ENCODE peak calls at places on chromosomes 5 and 9, in four cellular contexts. T is psoas muscle, J is transverse colon, W is body of pancreas. L is an unnamed sample.

GRCh38 chr5:1111727-1112289 is at the start of gene SLC12A7:
- DNase-seq in W (peak; percentile 74), J (peak; percentile 81), T (no peak), L (peak; percentile 89)

GRCh38 chr9:80775515-80775914 is 913.8 kb downstream of the TLE1 start:
- DNase-seq in T (no peak), W (no peak), J (no peak), L (no peak)

GRCh38 chr9:6484210-6484609 is 71.2 kb downstream of the UHRF2 start:
- DNase-seq in J (no peak), T (no peak), W (no peak), L (no peak)

GRCh38 chr5:135447298-135447929 is at the start of gene DCANP1:
- DNase-seq in W (no peak), J (no peak), T (no peak), L (no peak)

GRCh38 chr9:116450378-116451139 is 236.5 kb upstream of the TRIM32 start:
- DNase-seq in T (no peak), J (no peak), W (peak; percentile 33), L (peak; percentile 22)

GRCh38 chr5:125894383-125894782 is 528.8 kb upstream of the GRAMD2B start:
- DNase-seq in J (no peak), T (no peak), W (no peak), L (no peak)

GRCh38 chr5:58491216-58491892 is at the start of gene GAPT:
- DNase-seq in J (no peak), T (no peak), W (no peak), L (no peak)

GRCh38 chr9:133945314-133945975 is 46.7 kb downstream of the VAV2 start:
- DNase-seq in J (no peak), T (peak; percentile 43), W (no peak), L (no peak)

GRCh38 chr5:123344819-123345426 is 78.3 kb downstream of the CEP120 start:
- DNase-seq in T (no peak), W (peak; percentile 22), J (no peak), L (peak; percentile 61)

GRCh38 chr5:127011151-127011550 is 19.2 kb downstream of the MARCHF3 start:
- DNase-seq in J (no peak), W (no peak), T (no peak), L (no peak)

GRCh38 chr5:133783481-133783880 is 171.1 kb upstream of the FSTL4 start:
- DNase-seq in T (no peak), J (no peak), W (no peak), L (no peak)

GRCh38 chr5:123795688-123796087 is 283.7 kb downstream of the CSNK1G3 start:
- DNase-seq in J (no peak), W (no peak), T (no peak), L (no peak)

GRCh38 chr9:106890621-106891020 is 27.7 kb downstream of the ZNF462 start:
- DNase-seq in W (no peak), J (no peak), T (no peak), L (no peak)

GRCh38 chr5:114185274-114185673 is 176.6 kb upstream of the KCNN2 start:
- DNase-seq in J (no peak), T (peak; percentile 36), W (no peak), L (peak; percentile 26)

GRCh38 chr5:143204474-143205246 is 198.8 kb downstream of the NR3C1 start:
- DNase-seq in T (no peak), W (no peak), J (no peak), L (no peak)

GRCh38 chr5:93581738-93582414 is 857 bp upstream of the NR2F1-AS1 start:
- DNase-seq in J (no peak), T (no peak), W (no peak), L (no peak)

GRCh38 chr5:171599396-171599795 is 179.9 kb downstream of the FGF18 start:
- DNase-seq in T (no peak), W (peak; percentile 21), J (no peak), L (no peak)

DNA sequence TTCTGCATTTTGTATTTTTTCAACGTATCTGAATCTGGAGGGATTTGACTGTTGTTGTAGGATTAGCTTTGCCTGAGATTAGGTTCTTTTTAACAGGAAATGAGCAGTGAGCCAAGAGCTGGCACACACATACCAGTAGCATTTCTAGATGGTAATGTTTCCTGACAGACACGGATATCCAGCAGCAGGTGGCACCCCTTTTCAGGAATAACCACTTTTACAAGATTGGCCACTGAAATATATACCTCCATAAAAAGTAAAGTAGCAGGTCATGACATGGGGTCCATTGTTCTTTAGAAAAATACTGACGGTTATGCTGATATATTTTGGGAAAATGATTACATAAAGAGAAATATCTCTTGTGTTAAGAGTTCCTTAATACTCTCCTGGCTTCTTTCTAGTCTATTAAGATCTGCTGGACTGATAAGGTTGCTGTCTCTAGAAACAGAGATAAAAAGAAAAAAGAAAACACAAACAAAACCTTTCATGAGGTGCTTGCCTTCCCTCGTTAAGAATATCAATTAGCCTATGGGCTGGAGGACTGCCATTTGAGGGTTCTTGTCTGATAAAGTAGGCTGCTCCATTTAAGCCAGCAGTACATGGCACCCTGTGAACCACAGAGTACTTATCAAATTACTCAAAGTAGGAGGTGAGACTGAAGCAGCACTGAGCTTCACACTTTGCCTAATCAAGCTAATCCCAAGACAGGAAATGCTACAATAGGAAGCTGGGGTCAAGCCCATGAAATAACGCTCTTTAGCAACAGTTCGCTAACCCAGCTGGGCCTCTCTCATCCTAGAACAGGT is 101.6 kb upstream of the PCA3 start:
- DNase-seq in W (no peak), J (no peak), T (no peak), L (no peak)
- TF ChIP-seq CTCF in W (no peak), J (no peak), T (no peak), L (no peak)

DNA sequence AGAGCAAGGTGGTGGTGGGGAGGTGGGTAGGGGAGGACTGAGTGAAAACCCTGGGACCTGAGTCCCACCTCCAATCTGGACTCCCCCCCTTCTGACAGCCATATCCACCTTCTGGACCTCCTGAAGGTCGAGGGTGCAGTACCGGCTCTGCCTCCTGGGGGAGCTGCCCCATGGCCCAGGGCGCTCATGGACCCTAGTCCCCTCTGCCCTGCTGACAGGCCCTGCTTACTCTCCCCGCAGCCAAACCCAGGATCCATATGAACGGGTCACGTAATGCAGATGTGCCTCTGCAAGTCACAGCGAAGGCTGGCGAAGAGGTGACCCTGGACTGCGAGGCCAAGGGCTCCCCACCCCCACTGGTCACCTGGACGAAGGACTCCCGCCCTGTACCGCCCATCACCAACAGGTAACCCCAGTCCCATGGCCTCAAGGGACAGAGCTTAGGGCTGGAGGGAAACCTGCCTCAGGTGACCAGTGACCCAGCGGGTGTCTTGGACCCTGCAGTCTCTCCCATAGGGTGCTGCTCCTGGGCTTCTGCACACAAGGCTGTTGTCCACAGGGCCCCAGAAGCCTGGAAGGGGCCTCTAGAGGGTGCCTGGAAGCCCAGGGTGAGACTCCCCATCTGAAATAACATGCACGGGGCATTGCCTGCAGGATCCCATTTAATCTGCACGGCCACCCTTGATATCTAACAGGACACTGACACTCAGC is 61.7 kb downstream of the HMCN2 start:
- DNase-seq in T (no peak), W (no peak), J (no peak), L (no peak)
- TF ChIP-seq CTCF in T (no peak), W (no peak), J (peak; percentile 23), L (peak; percentile 14)

GRCh38 chr5:179132586-179133355 is 72.6 kb downstream of the ZNF354C start:
- DNase-seq in T (no peak), W (no peak), J (no peak), L (no peak)
- TF ChIP-seq CTCF in T (no peak), W (no peak), J (no peak), L (no peak)

DNA sequence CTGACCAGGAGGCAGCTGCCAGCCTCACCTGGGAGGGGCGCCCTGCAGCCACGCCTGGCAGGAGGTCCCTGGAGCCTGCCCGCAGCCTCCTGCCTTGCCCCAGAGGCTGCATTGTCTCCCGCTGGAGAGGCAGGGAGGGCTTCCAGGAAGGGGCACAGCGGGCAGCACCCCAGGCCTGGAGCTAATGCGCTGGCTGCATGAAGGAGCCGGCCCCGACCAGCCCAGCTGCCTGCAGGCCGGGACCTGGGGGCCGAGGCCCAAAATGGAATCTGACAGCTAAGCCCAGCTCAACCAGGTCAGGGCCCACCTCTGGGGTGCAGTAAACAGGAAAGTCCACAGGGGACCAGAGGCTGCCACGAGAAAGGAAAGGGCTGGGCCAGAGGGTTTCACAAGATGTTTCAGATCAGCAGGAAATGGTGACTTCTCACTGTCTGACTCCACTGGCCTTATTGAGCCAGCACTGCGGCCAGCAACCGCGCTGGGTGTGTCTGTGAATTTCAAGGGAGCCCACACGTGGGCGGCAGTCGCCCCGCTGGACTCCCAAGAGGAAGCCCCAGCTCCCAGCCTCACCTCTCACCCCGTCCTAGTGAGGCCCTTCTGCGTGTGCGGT is 18.6 kb upstream of the NOTCH1 start:
- DNase-seq in J (no peak), T (peak; percentile 81), W (peak; percentile 78), L (no peak)
- TF ChIP-seq CTCF in J (peak; percentile 15), T (no peak), W (no peak), L (no peak)

GRCh38 chr5:162703914-162704313 is 636.3 kb downstream of the GABRG2 start:
- DNase-seq in W (no peak), J (no peak), T (no peak), L (peak; percentile 5)

DNA sequence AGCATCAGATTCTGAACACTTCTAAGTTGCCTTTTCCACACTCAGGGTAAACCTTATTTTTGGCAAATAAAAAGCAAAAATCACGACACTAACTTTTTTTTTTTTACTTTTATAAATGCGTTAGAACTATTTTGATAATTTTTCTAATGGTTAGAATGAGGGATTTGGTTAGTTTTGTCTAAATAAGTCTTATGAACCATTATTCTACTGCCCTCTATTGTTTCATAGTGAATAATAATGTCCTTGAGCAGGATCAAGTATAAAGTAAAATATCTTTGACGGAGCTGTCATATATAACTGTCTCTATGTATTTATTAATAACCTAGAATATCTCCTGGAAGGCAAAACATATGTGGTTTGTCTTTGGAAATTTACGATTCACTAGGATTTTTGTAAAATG is 631.8 kb downstream of the GABRG2 start:
- DNase-seq in T (no peak), J (no peak), W (no peak), L (no peak)
- TF ChIP-seq CTCF in T (no peak), J (no peak), W (no peak), L (peak; percentile 16)